ENCODE peak calls at places on chromosomes 2 and 18, in seven cellular contexts. I is T47D, K is neural crest cell, F is IMR-90, E is spleen, B is endothelial cell, Y is NCI-H1092 treated with DMSO at 0.1 percent for 48 hours. U is an unnamed sample.

GRCh38 chr18:57674891-57675290 is 53.3 kb upstream of the NARS1 start:
- DNase-seq in F (no peak), I (no peak), E (no peak), K (no peak), Y (no peak), B (no peak), U (no peak)

GRCh38 chr2:29878898-29879297 is 42.5 kb downstream of the ALK start:
- DNase-seq in B (no peak), Y (no peak), K (no peak), E (no peak), F (no peak), I (no peak), U (no peak)

GRCh38 chr2:11073251-11073650 is 82.0 kb upstream of the SLC66A3 start:
- DNase-seq in E (no peak), B (peak), F (peak), I (no peak), Y (peak), K (peak), U (no peak)

GRCh38 chr2:156517419-156517818 is 81.2 kb downstream of the GPD2 start:
- DNase-seq in B (no peak), F (peak), E (no peak), I (no peak), Y (no peak), K (no peak), U (no peak)

GRCh38 chr2:226660524-226660923 is 139.1 kb downstream of the IRS1 start:
- DNase-seq in B (no peak), Y (no peak), I (no peak), K (no peak), F (peak), E (no peak), U (no peak)

GRCh38 chr2:133953524-133953923 is 300.3 kb upstream of the MGAT5 start:
- DNase-seq in K (no peak), E (peak), B (no peak), Y (no peak), I (no peak), F (no peak), U (no peak)

GRCh38 chr2:241271641-241272297 is 43.7 kb downstream of the HDLBP start:
- DNase-seq in B (peak), F (peak), Y (no peak), E (peak), I (peak), K (peak), U (peak)

GRCh38 chr2:64354857-64355680 is 98.9 kb upstream of the LGALSL start:
- DNase-seq in Y (no peak), I (no peak), E (no peak), K (no peak), B (no peak), F (peak), U (no peak)

GRCh38 chr2:29522951-29523669 is 398.3 kb downstream of the ALK start:
- DNase-seq in B (no peak), E (no peak), Y (no peak), I (no peak), K (no peak), F (peak), U (no peak)

GRCh38 chr2:176653856-176654443 is 384.7 kb downstream of the MTX2 start:
- DNase-seq in B (peak), Y (peak), I (peak), K (peak), F (peak), E (peak), U (peak)

GRCh38 chr2:26591619-26592505 is 49.3 kb downstream of the CIB4 start:
- DNase-seq in Y (no peak), F (no peak), B (no peak), K (no peak), I (no peak), E (peak), U (no peak)

GRCh38 chr2:88671786-88672427 is 19.6 kb upstream of the RPIA start:
- DNase-seq in Y (peak), K (peak), B (peak), F (peak), I (peak), E (no peak), U (no peak)

GRCh38 chr2:232483923-232484627 is 3.6 kb downstream of the ECEL1 start:
- DNase-seq in E (peak), I (no peak), F (no peak), Y (no peak), B (no peak), K (no peak), U (no peak)

GRCh38 chr18:9758624-9759075 is 50.5 kb downstream of the RAB31 start:
- DNase-seq in I (no peak), K (no peak), B (no peak), F (no peak), E (no peak), Y (no peak), U (no peak)

GRCh38 chr18:56028514-56028913 is 440.5 kb upstream of the TCF4 start:
- DNase-seq in F (peak), B (no peak), Y (no peak), K (no peak), E (no peak), I (no peak), U (no peak)

GRCh38 chr18:50044402-50044801 is 150.5 kb downstream of the MYO5B start:
- DNase-seq in F (no peak), B (no peak), K (no peak), E (no peak), I (no peak), Y (no peak), U (no peak)

GRCh38 chr2:3040819-3041218 is 336.8 kb downstream of the EIPR1 start:
- DNase-seq in K (no peak), F (no peak), I (no peak), E (no peak), B (no peak), Y (no peak), U (no peak)

GRCh38 chr2:36704475-36705150 is 8.1 kb downstream of the VIT start:
- DNase-seq in B (no peak), K (no peak), F (no peak), E (no peak), Y (no peak), I (no peak), U (no peak)

GRCh38 chr2:131092409-131093065 is 723 bp downstream of the FAM168B start:
- DNase-seq in K (no peak), B (no peak), F (no peak), E (no peak), Y (no peak), I (no peak), U (no peak)

GRCh38 chr2:59249441-59250330 is 1008.6 kb upstream of the FANCL start:
- DNase-seq in Y (no peak), F (no peak), K (peak), E (no peak), I (no peak), B (no peak), U (no peak)